ENCODE peak calls at places on chromosomes 13 and 19, in five cellular contexts. L, C, S, P and O are unnamed samples.

GRCh38 chr13:91368676-91369425 is 21.4 kb downstream of the MIR17HG start:
- DNase-seq in P (no peak), L (no peak), S (no peak), C (no peak), O (no peak)

GRCh38 chr13:105990256-105990958 is 545.1 kb downstream of the EFNB2 start:
- DNase-seq in C (no peak), P (no peak), L (no peak), S (no peak), O (no peak)

GRCh38 chr19:961866-962620 is 22.1 kb upstream of the WDR18 start:
- DNase-seq in P (peak), S (no peak), L (no peak), C (peak), O (no peak)

GRCh38 chr13:114015608-114016295 is 41.9 kb upstream of the C13orf46 start:
- DNase-seq in C (no peak), L (no peak), S (no peak), P (no peak), O (no peak)

GRCh38 chr13:83984793-83985192 is 102.5 kb upstream of the SLITRK1 start:
- DNase-seq in L (no peak), S (no peak), C (no peak), P (no peak), O (no peak)

GRCh38 chr13:30165791-30166190 is 141.6 kb downstream of the KATNAL1 start:
- DNase-seq in P (no peak), S (no peak), C (no peak), L (no peak), O (no peak)

GRCh38 chr13:23750383-23751121 is 138.6 kb downstream of the MIPEP start:
- DNase-seq in C (no peak), S (no peak), P (no peak), L (no peak), O (no peak)

GRCh38 chr19:42420055-42420544 is 7.1 kb downstream of the LIPE start:
- DNase-seq in L (peak), C (peak), P (peak), S (no peak), O (peak)

GRCh38 chr13:29161653-29162052 is 341.5 kb downstream of the MTUS2 start:
- DNase-seq in S (no peak), P (no peak), C (no peak), L (no peak), O (no peak)

GRCh38 chr13:28582225-28582891 is 76.6 kb upstream of the POMP start:
- DNase-seq in C (no peak), L (no peak), P (peak), S (no peak), O (peak)

GRCh38 chr13:101326710-101327109 is 89.6 kb downstream of the NALCN start:
- DNase-seq in S (no peak), P (no peak), L (no peak), C (no peak), O (no peak)

GRCh38 chr19:10096615-10096963 is 5.9 kb downstream of the ANGPTL6 start:
- DNase-seq in C (no peak), L (no peak), P (no peak), S (no peak), O (no peak)

GRCh38 chr13:39803851-39804250 is 148.4 kb downstream of the COG6 start:
- DNase-seq in S (no peak), L (no peak), P (no peak), C (no peak), O (no peak)

GRCh38 chr13:30690282-30691188 is 44.8 kb upstream of the ALOX5AP start:
- DNase-seq in L (no peak), P (no peak), S (no peak), C (no peak), O (no peak)

GRCh38 chr13:110530839-110531499 is 30.6 kb downstream of the RAB20 start:
- DNase-seq in P (no peak), L (no peak), C (no peak), S (no peak), O (no peak)

GRCh38 chr13:114140131-114140908 is 7.9 kb upstream of the RASA3 start:
- DNase-seq in S (no peak), C (no peak), L (no peak), P (no peak), O (no peak)

GRCh38 chr13:31725841-31726240 is 13.5 kb upstream of the RXFP2 start:
- DNase-seq in L (no peak), P (no peak), C (no peak), S (no peak), O (no peak)

GRCh38 chr19:2811735-2812413 is 7.8 kb upstream of the ZNF554 start:
- DNase-seq in L (peak), P (no peak), C (no peak), S (no peak), O (no peak)

GRCh38 chr13:113863511-113864302 is at the start of gene GAS6:
- DNase-seq in C (no peak), S (no peak), P (peak), L (peak), O (peak)

GRCh38 chr13:114113961-114114360 is 18.5 kb downstream of the RASA3 start:
- DNase-seq in S (no peak), P (no peak), L (no peak), C (no peak), O (no peak)

GRCh38 chr19:8320564-8321066 is 560 bp downstream of the NDUFA7 start:
- DNase-seq in P (peak), S (no peak), C (peak), L (no peak), O (no peak)

GRCh38 chr13:50685491-50685890 is 158.0 kb downstream of the DLEU7 start:
- DNase-seq in S (no peak), L (no peak), P (no peak), C (no peak), O (no peak)

GRCh38 chr13:53694814-53695533 is 666.4 kb downstream of the OLFM4 start:
- DNase-seq in P (no peak), S (no peak), L (no peak), C (no peak), O (no peak)

GRCh38 chr13:113832631-113833030 is 31.2 kb downstream of the GAS6 start:
- DNase-seq in P (no peak), L (no peak), C (no peak), S (no peak), O (no peak)

GRCh38 chr13:22800726-22801401 is 379.9 kb upstream of the SGCG start:
- DNase-seq in S (peak), C (no peak), P (no peak), L (no peak), O (no peak)

GRCh38 chr13:76189882-76190519 is 553.9 kb downstream of the LMO7 start:
- DNase-seq in C (no peak), P (no peak), S (no peak), L (peak), O (no peak)
- TF ChIP-seq FOXM1 in C (no peak), P (no peak), S (no peak), L (no peak), O (no peak)

DNA sequence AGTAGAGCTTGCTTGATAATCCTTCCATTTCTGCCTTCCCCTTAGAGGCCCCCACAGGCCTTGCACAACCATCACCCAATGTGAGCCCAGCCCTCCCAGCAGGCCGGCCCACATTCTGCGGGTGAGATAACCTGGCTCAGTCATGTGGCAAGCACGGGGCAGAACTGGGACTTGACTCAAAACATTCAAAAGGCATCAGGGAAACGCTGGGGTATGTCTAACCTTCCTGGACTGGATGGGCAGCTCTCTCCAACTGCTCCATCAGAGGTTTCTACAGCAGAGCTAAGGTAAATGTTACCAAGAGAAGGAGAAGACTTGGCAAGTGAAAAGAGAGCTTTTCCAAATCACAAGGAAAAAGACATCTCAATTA is 24.8 kb downstream of the EPS15L1 start:
- DNase-seq in C (peak), S (peak), P (peak), L (no peak), O (no peak)
- TF ChIP-seq FOXM1 in C (no peak), S (peak), P (no peak), L (no peak), O (no peak)

DNA sequence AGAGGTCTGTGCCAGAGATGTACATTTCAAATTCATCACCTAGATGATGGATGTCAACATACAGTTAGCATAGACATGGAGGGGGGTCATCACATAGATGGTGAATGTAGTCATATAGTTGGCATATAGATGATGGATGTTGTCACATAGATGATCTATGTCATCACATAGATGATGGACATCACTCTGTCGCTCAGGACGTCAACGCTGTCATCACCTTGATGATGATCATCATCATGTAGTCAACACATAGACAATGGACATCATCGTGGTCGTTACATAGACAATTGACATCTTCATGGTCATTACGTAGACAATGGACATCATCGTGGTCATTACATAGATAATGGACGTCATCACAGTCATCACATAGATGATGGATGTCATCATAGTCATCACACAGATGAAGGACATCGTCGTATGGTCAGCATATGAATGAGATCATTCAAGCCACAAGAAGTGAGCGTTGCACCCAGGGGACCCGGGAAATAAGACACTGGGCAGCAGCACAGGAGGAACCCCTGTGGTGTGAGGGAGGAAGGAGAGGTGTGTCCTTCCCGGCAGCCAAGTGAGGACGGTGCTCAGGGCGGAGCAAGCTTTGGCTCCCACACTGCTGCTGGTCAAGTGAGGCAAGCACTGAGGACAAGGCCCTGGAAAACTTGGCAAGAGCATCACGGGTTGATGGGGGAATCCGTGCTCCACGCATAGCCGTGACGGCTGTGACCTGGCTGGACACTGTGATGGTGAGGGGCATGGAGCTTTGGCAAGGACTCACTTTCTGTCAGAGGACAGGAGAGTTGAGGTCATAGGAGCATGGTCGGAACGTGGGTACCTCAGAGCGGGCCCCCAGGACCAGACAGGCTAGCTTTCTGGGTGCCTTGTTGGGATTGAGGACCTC is 28.7 kb upstream of the SLC15A1 start:
- DNase-seq in C (no peak), L (no peak), P (no peak), S (no peak), O (no peak)
- TF ChIP-seq FOXM1 in C (no peak), L (no peak), P (no peak), S (no peak), O (no peak)

GRCh38 chr13:25881946-25882574 is 169.8 kb downstream of the SHISA2 start:
- DNase-seq in L (peak), P (no peak), S (no peak), C (no peak), O (peak)
- TF ChIP-seq FOXM1 in L (no peak), P (no peak), S (no peak), C (no peak), O (no peak)

DNA sequence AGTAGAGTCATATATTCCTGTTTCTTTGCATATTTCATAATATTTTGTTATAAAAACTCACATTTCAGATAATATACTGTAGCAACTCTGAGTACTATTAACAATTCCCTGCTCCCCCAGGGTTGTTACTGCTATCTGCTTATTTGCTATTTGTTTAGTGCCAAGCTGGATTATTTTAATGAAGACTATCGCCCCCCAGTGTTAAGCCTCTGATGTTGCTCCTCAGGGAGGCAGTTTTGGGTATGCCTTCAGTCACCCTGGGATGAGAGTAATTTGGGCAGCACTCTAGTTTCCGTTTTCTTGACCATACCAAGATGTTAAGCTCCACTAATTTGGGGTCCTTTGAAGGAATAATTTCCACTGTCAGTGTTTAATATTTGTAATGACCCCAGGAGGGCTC is 46.0 kb downstream of the MICU2 start:
- DNase-seq in P (peak), C (peak), L (peak), S (no peak), O (peak)
- TF ChIP-seq FOXM1 in P (no peak), C (no peak), L (no peak), S (no peak), O (no peak)

DNA sequence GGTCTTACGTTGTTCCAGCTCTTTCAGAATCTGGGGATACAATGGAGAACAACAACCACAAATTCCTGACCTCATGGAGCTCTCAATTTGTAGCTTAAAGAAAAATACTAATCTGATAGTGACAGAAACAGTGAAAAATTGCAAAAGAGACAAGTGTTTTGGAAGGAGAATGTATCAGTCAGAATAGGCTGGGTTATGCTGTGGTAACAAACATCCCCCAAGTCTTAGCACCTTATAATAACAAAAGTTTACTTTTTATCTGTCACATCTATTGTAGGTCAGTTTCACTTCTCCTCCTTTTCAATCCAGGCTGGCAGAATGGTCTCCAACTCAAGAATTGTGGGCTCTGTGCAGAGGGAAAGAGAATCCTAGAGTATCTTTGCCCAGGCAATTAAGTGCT is 9.5 kb downstream of the FAM187B start:
- DNase-seq in P (no peak), C (no peak), S (no peak), L (no peak), O (no peak)
- TF ChIP-seq FOXM1 in P (no peak), C (no peak), S (no peak), L (no peak), O (no peak)

GRCh38 chr13:78978381-78978998 is 319.5 kb upstream of the OBI1 start:
- DNase-seq in L (peak), P (peak), S (peak), C (peak), O (peak)
- TF ChIP-seq FOXM1 in L (no peak), P (no peak), S (no peak), C (no peak), O (no peak)